ENCODE peak calls at places on chromosome 15, in six cellular contexts. S, P, H, U, E and F are unnamed samples.

GRCh38 chr15:36914466-36914865 is 185.9 kb downstream of the MEIS2 start:
- DNase-seq in H (no peak), P (no peak), S (no peak), U (no peak), E (no peak), F (no peak)

GRCh38 chr15:66815322-66815721 is 113.3 kb downstream of the SMAD6 start:
- DNase-seq in P (peak; percentile 77), H (no peak), U (no peak), S (no peak), E (no peak), F (no peak)

GRCh38 chr15:42035362-42035761 is 14.5 kb upstream of the PLA2G4E start:
- DNase-seq in P (peak; percentile 80), H (no peak), U (no peak), S (no peak), E (no peak), F (no peak)

GRCh38 chr15:55937040-55937439 is 56.4 kb downstream of the NEDD4 start:
- DNase-seq in E (no peak), H (no peak), S (no peak), U (no peak), P (no peak), F (no peak)

GRCh38 chr15:90230071-90230494 is 3.7 kb downstream of the CIB1 start:
- DNase-seq in U (peak; percentile 90), S (no peak), E (no peak), H (no peak), P (no peak), F (no peak)

GRCh38 chr15:85825719-85826118 is 31.0 kb upstream of the KLHL25 start:
- DNase-seq in P (no peak), U (no peak), H (no peak), E (no peak), S (no peak), F (no peak)

GRCh38 chr15:93861956-93862741 is 369.2 kb upstream of the MCTP2 start:
- DNase-seq in S (no peak), P (no peak), H (no peak), E (no peak), U (peak; percentile 22), F (no peak)

GRCh38 chr15:48330045-48330840 is 986 bp upstream of the DUT start:
- DNase-seq in E (no peak), H (no peak), P (peak; percentile 9), U (no peak), S (no peak), F (no peak)

GRCh38 chr15:68817304-68818087 is 3.2 kb downstream of the ANP32A start:
- DNase-seq in U (peak; percentile 63), H (peak; percentile 66), E (peak; percentile 73), S (peak; percentile 78), P (peak; percentile 65), F (peak; percentile 81)

GRCh38 chr15:48191574-48192225 is at the start of gene CTXN2:
- DNase-seq in U (no peak), P (no peak), E (no peak), S (no peak), H (no peak), F (peak; percentile 60)

DNA sequence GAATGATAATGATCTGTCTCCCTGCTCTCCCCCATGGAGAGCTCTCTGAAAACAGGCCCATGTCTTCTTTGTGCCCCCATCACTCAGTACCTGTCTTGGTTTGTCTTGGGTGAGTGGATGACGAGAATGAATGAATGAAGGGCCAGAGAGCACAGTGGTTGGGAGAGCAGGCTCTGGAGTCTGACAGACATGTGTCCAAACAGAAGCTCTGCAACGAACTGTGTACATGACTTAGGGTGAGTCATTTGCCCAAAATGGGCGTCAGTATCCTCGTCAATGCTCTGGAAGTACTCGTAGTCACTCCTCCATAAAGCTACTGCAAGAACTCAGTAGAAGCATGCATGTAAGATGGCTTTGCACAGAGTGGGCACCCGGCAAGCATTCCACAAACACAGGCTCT is 170.2 kb upstream of the TLE3 start:
- DNase-seq in H (no peak), U (no peak), S (no peak), P (peak; percentile 73), E (no peak), F (no peak)
- H3K27me3 ChIP-seq in H (no peaks in the 10 kb centered on the region), U (no peaks in the 10 kb centered on the region), S (no peaks in the 10 kb centered on the region), P (no peaks in the 10 kb centered on the region), E (no peaks in the 10 kb centered on the region), F (no peaks in the 10 kb centered on the region)

GRCh38 chr15:91289324-91289723 is 189.3 kb downstream of the SV2B start:
- DNase-seq in E (no peak), S (no peak), P (no peak), H (no peak), U (no peak), F (no peak)
- TF ChIP-seq CTCF in E (no peak), S (no peak), P (peak; percentile 21), H (no peak), U (no peak), F (no peak)

GRCh38 chr15:31342381-31342780 is 15.7 kb downstream of the KLF13 start:
- DNase-seq in S (no peak), P (no peak), U (no peak), H (no peak), E (no peak), F (no peak)

GRCh38 chr15:31340591-31340990 is 14.0 kb downstream of the KLF13 start:
- DNase-seq in E (no peak), H (no peak), S (no peak), P (no peak), U (no peak), F (no peak)

GRCh38 chr15:31340047-31340446 is 13.4 kb downstream of the KLF13 start:
- DNase-seq in S (no peak), P (no peak), H (no peak), E (no peak), U (no peak), F (no peak)

GRCh38 chr15:31341501-31342195 is 15.0 kb downstream of the KLF13 start:
- DNase-seq in S (no peak), H (no peak), U (no peak), P (peak; percentile 57), E (peak; percentile 47), F (no peak)

DNA sequence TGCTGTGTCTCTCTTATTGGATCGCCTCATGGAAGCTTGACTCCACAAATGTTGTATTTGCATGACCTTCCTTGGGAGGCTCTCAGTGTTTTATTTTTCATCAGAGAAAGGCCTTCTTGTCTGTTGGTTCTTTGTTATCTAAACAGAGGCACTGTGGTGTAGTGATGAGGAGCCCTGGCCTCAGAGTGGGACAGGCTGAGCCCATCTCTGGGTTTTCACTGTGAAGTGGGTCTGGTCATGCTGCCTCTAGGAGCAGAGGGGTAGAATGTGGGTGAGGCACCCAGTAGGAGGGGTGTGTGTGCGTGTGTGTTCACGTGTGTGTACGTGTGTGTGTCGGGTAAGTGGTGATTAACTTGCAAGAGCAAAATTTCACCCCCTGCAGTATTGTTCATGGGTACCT is 14.4 kb downstream of the KLF13 start:
- DNase-seq in P (no peak), H (no peak), E (no peak), S (no peak), U (no peak), F (no peak)
- H3K4me1 ChIP-seq in P (peaks cover 52% of the 10 kb centered on the region), H (peaks cover 31% of the 10 kb centered on the region), E (peaks cover 100% of the 10 kb centered on the region), S (peaks cover 100% of the 10 kb centered on the region), U (peaks cover 88% of the 10 kb centered on the region), F (no peaks in the 10 kb centered on the region)

DNA sequence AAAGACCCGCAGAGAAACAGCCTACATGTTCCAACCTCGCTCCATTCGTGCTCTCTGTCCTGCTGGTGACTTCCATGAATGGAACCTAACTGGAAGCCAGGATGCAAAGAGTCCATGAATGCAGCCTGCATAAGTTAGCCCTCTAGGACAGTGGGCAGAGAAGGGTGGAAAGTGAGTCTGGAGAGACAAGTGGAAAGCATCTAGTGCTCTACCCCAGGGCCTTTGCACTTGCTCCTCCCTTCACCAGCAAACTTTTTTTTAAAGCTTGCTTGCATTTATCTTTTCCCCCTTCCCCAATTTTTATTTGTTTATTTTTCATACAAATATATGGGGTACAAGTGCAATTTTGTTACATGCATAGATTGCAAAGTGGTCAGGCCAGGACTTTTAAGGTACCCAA is 7.9 kb upstream of the CYP1A1 start:
- DNase-seq in S (peak; percentile 6), P (no peak), U (no peak), E (no peak), H (no peak), F (no peak)
- H3K27me3 ChIP-seq in S (peaks cover 72% of the 10 kb centered on the region), P (no peaks in the 10 kb centered on the region), U (no peaks in the 10 kb centered on the region), E (peaks cover 2% of the 10 kb centered on the region), H (no peaks in the 10 kb centered on the region), F (peaks cover 78% of the 10 kb centered on the region)

GRCh38 chr15:61856295-61856694 is 204.0 kb downstream of the VPS13C start:
- DNase-seq in U (no peak), H (no peak), P (no peak), S (no peak), E (no peak), F (no peak)
- TF ChIP-seq CTCF in U (peak; percentile 16), H (no peak), P (peak; percentile 3), S (no peak), E (no peak), F (no peak)